ENCODE peak calls at places on chromosomes 6 and 20, in five cellular contexts. W, G, T, I and S are unnamed samples.

GRCh38 chr6:130781557-130781956 is 45.6 kb upstream of the SMLR1 start:
- DNase-seq in W (no peak), G (no peak), I (no peak), T (no peak), S (no peak)

GRCh38 chr6:108564178-108564577 is 3.5 kb downstream of the FOXO3 start:
- DNase-seq in G (peak; percentile 92), W (no peak), I (no peak), T (peak; percentile 80), S (no peak)

GRCh38 chr6:87907521-87907920 is 140.1 kb upstream of the SPACA1 start:
- DNase-seq in G (no peak), T (peak; percentile 83), I (no peak), W (no peak), S (no peak)

GRCh38 chr20:36261389-36262105 is 25.3 kb downstream of the AAR2 start:
- DNase-seq in I (no peak), G (peak; percentile 30), T (no peak), W (no peak), S (no peak)

GRCh38 chr6:2850480-2851150 is 9.0 kb upstream of the SERPINB1 start:
- DNase-seq in G (peak; percentile 48), T (peak; percentile 86), W (no peak), I (no peak), S (no peak)

GRCh38 chr6:98514073-98514720 is 320.2 kb upstream of the POU3F2 start:
- DNase-seq in G (no peak), I (no peak), T (no peak), W (no peak), S (no peak)

GRCh38 chr6:155333414-155333813 is 19.1 kb upstream of the TFB1M start:
- DNase-seq in W (no peak), G (no peak), T (no peak), I (no peak), S (no peak)

GRCh38 chr20:50776122-50776795 is 18.6 kb upstream of the BCAS4 start:
- DNase-seq in T (no peak), W (no peak), G (no peak), I (peak; percentile 2), S (no peak)

GRCh38 chr6:129929433-129929832 is 68.3 kb upstream of the TMEM244 start:
- DNase-seq in I (no peak), G (peak; percentile 29), T (peak; percentile 78), W (peak; percentile 16), S (no peak)

GRCh38 chr6:128997880-128998279 is 114.9 kb downstream of the LAMA2 start:
- DNase-seq in I (no peak), T (no peak), W (no peak), G (no peak), S (no peak)

GRCh38 chr20:38962898-38963484 is 847 bp downstream of the DHX35 start:
- DNase-seq in W (no peak), I (no peak), G (no peak), T (no peak), S (no peak)

GRCh38 chr6:43679057-43679456 is 8.5 kb downstream of the MRPS18A start:
- DNase-seq in I (no peak), T (no peak), G (no peak), W (no peak), S (no peak)
- H3K27ac ChIP-seq in I (no peak overlapping the region), T (no peak overlapping the region), G (no peak overlapping the region), W (no peak overlapping the region), S (no peak overlapping the region)

GRCh38 chr20:63285636-63286615 is 7.1 kb upstream of the COL20A1 start:
- DNase-seq in T (no peak), W (no peak), G (no peak), I (no peak), S (no peak)

GRCh38 chr20:63284083-63284440 is 8.9 kb upstream of the COL20A1 start:
- DNase-seq in W (no peak), G (no peak), T (no peak), I (no peak), S (no peak)

GRCh38 chr20:63283397-63284082 is 9.4 kb upstream of the COL20A1 start:
- DNase-seq in T (no peak), I (no peak), W (no peak), G (no peak), S (no peak)

GRCh38 chr20:63284981-63285524 is 7.9 kb upstream of the COL20A1 start:
- DNase-seq in T (no peak), W (no peak), I (no peak), G (no peak), S (no peak)

GRCh38 chr20:63284544-63284949 is 8.4 kb upstream of the COL20A1 start:
- DNase-seq in T (no peak), W (no peak), G (no peak), I (no peak), S (no peak)
- H3K4me3 ChIP-seq in T (no peak overlapping the region), W (no peak overlapping the region), G (no peak overlapping the region), I (no peak overlapping the region), S (no peak overlapping the region)

DNA sequence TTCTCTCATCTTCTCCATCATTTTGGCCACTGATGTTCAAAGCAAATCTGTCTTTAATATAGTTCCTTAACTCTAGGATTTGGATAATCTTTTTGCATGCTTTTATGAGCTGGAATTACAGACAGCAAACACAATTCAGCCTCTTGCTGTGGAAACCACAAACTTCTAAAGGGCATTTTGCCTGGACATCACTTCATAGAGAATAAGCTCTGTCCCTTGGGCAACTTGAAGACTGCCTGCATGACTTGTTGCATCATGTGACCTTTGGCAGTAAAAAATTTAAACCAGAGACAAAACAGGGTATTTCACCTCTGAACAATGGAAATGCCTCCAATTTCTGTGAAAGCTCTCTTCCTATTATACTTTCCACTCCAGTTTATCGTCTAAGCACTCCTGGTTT is 74.1 kb upstream of the HDDC2 start:
- DNase-seq in I (no peak), T (peak; percentile 56), W (no peak), G (no peak), S (no peak)
- H3K27ac ChIP-seq in I (no peak overlapping the region), T (no peak overlapping the region), W (no peak overlapping the region), G (no peak overlapping the region), S (no peak overlapping the region)

GRCh38 chr20:21523895-21524294 is 10.0 kb upstream of the NKX2-2 start:
- DNase-seq in T (no peak), W (no peak), I (no peak), G (no peak), S (no peak)

GRCh38 chr20:21520702-21521595 is 7.1 kb upstream of the NKX2-2 start:
- DNase-seq in W (no peak), I (no peak), T (peak; percentile 38), G (no peak), S (no peak)

GRCh38 chr20:21523398-21523868 is 9.6 kb upstream of the NKX2-2 start:
- DNase-seq in G (no peak), W (no peak), I (no peak), T (no peak), S (no peak)

GRCh38 chr20:21522479-21523397 is 8.9 kb upstream of the NKX2-2 start:
- DNase-seq in W (no peak), G (peak; percentile 44), I (no peak), T (no peak), S (no peak)

GRCh38 chr20:21521596-21522478 is 8.0 kb upstream of the NKX2-2 start:
- DNase-seq in G (no peak), T (no peak), I (no peak), W (no peak), S (no peak)
- H3K4me3 ChIP-seq in G (peak overlapping the region; percentile 33), T (peak overlapping the region; percentile 31), I (no peak overlapping the region), W (no peak overlapping the region), S (no peak overlapping the region)

DNA sequence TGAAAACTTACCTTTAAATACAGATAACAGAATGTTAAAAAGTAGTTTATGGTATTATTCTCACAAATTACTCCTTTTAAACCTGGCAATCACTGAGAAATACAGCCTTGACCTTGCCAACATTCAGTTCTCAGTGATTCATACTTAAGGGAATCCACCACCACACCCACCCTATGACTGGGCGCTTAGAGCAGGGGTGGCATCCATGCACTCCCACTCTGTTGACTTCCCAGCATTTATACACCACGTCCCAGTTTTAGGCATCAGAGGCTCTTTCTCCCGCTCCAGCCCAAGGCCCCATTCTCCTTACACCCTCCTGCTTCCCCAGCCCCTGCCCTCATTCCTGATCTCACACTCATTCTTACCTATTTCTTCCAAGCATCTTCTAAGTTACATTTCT is 16.3 kb downstream of the TRAF3IP2 start:
- DNase-seq in W (peak; percentile 76), I (no peak), G (peak; percentile 89), T (peak; percentile 85), S (no peak)
- H3K27ac ChIP-seq in W (peak overlapping the region; percentile 93), I (no peak overlapping the region), G (peak overlapping the region; percentile 93), T (no peak overlapping the region), S (no peak overlapping the region)

GRCh38 chr6:116239856-116240255 is 14.0 kb downstream of the TSPYL4 start:
- DNase-seq in I (no peak), G (no peak), W (no peak), T (no peak), S (no peak)
- H3K4me3 ChIP-seq in I (no peak overlapping the region), G (no peak overlapping the region), W (no peak overlapping the region), T (no peak overlapping the region), S (no peak overlapping the region)

GRCh38 chr6:136549359-136550044 is 720 bp downstream of the MAP7 start:
- DNase-seq in T (no peak), I (peak; percentile 41), W (peak; percentile 32), G (peak; percentile 37), S (peak; percentile 36)
- H3K27ac ChIP-seq in T (no peak overlapping the region), I (peak overlapping the region; percentile 54), W (peak overlapping the region; percentile 83), G (peak overlapping the region; percentile 70), S (no peak overlapping the region)